ENCODE peak calls at places on chromosomes 6 and 20, in seven cellular contexts. H is tibial nerve, L is left ventricle myocardium inferior, J is WTC11, C is osteocyte, I is cardiac fibroblast, S is esophagus squamous epithelium. W is an unnamed sample.

GRCh38 chr20:19492937-19493336 is 265.1 kb upstream of the RIN2 start:
- DNase-seq in L (no peak), C (no peak), I (no peak), H (no peak), S (no peak), J (peak; percentile 18), W (no peak)

GRCh38 chr6:169240591-169241390 is 12.9 kb downstream of the THBS2 start:
- DNase-seq in C (peak; percentile 82), L (no peak), H (no peak), I (no peak), J (no peak), S (no peak), W (no peak)

GRCh38 chr6:134813146-134813545 is 136.8 kb downstream of the ALDH8A1 start:
- DNase-seq in H (no peak), L (no peak), S (no peak), J (no peak), C (no peak), I (peak; percentile 64), W (no peak)

GRCh38 chr20:43975096-43975768 is 60.6 kb downstream of the TOX2 start:
- DNase-seq in H (no peak), I (peak; percentile 60), J (no peak), S (no peak), L (no peak), C (no peak), W (no peak)

GRCh38 chr20:9535457-9535856 is 21.1 kb downstream of the LAMP5 start:
- DNase-seq in S (no peak), I (no peak), C (no peak), J (no peak), H (no peak), L (no peak), W (no peak)

GRCh38 chr6:156250593-156250992 is 526.6 kb upstream of the ARID1B start:
- DNase-seq in J (no peak), L (no peak), I (no peak), H (no peak), C (no peak), S (no peak), W (no peak)

GRCh38 chr20:32539063-32539816 is 45.9 kb downstream of the NOL4L start:
- DNase-seq in I (no peak), J (no peak), L (no peak), S (no peak), C (no peak), H (no peak), W (no peak)

GRCh38 chr6:42525132-42525531 is 38.7 kb upstream of the UBR2 start:
- DNase-seq in L (no peak), I (no peak), J (no peak), H (no peak), C (no peak), S (no peak), W (no peak)

GRCh38 chr6:41428995-41429417 is 93.6 kb downstream of the NCR2 start:
- DNase-seq in L (peak; percentile 44), I (peak; percentile 26), S (no peak), J (no peak), C (no peak), H (peak; percentile 54), W (no peak)

DNA sequence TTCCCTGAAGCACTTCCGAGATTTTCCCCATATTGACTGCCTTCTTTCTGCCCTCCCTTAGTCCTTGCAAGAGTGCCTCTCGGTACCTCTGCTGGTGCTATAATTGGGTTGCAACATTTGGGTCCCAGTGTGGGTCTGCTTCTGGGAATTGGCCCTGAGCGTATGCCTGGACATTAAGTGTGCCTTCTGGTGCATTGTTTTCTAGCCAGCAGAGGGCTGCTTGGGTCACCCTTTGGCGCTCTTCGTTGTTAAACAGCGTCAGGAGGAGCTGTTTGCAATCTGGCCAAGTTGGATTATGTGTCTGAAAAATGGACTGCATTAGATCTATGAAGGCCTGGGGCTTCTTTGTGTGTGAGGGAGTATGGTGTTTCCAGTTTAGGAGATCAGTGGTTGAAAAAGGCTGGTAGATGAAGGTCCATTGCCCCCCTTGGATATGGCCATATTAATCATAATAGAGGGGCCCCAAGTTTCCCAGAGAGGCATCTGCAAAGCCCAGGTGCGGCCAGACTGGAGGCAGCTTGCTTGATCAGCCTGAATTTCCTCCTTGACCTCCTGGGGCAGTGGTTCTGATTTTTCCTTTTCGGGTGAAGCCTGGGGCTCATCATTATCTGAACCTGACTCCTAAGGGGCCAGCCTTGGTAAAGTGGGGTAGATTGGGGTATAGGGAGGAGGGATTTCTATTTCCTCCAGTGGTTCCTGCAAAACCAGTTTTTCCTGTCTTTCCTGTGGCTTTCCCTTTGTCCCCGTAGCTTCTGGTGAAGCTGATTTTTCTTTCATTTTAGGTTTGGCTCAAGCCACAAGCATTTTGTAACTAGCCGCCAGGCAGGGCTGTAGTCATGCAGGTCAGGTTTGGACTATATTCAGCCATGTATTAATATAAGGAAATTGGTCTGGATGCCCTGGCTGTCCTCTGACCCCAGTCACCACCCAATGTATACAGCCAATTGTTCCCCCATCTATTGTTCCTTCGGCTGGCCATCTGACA is 85.4 kb upstream of the GPR6 start:
- DNase-seq in H (no peak), J (peak; percentile 20), I (no peak), L (no peak), S (no peak), C (no peak), W (no peak)
- TF ChIP-seq CTCF in H (no peak), J (no peak), I (no peak), L (no peak), S (peak; percentile 13), C (no peak), W (no peak)

GRCh38 chr6:143934867-143935266 is 70.6 kb downstream of the ZC2HC1B start:
- DNase-seq in I (no peak), J (no peak), C (no peak), H (no peak), L (no peak), S (no peak), W (no peak)
- TF ChIP-seq CTCF in I (no peak), J (no peak), C (no peak), H (no peak), L (no peak), S (no peak), W (no peak)

DNA sequence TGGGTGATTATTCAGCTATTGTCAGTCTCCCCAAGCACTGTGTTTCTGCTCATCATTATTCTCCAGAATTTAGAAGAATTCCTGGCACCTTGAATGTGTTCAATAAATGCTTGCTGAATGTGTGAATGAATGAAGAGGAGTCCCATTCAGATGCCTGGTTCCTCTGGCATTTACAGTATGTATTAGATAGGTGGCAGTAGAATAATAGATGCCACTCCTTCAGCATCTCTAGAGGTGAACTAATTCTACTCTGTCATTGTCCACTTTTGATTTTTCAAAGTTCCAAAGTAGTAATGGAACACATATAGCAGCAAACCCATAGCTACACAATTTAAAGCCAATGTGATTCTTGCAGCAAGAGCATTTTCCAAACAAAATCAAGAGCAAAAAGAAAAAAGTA is 118.9 kb upstream of the CEP162 start:
- DNase-seq in L (no peak), H (no peak), C (no peak), J (no peak), S (no peak), I (peak; percentile 6), W (no peak)
- TF ChIP-seq CTCF in L (no peak), H (no peak), C (peak; percentile 29), J (no peak), S (no peak), I (peak; percentile 20), W (no peak)

DNA sequence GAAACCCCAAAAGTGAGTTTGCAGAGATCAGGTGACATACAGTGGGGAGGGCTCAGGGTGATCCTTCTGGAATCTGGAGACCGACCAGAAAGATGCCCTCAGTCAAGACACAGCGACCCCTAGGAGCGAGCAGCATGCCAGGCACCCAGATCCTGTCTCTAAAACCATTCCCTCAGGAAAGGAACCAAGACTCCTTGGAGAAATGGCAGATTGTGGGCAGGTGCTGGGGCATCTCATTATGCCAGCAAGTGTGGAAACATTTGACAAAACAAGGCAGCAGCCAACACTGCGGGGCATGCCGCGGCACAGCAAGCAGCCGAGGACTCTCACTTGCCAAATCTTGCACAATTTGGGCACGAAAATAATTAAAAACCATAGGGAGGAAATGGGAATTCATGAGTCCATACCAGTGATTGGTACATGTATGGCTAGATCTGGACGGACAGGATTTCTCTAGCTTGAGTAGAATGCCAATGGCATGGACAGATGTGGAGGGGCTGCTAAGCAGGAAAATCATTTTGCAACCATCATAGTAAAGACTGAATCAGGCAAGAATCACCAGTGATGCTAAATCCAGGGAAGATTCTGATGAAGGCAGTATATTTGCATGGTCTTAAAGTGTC is 76.9 kb downstream of the GINS1 start:
- DNase-seq in L (no peak), J (no peak), I (no peak), H (no peak), S (no peak), C (no peak), W (no peak)
- TF ChIP-seq CTCF in L (no peak), J (no peak), I (no peak), H (no peak), S (peak; percentile 9), C (no peak), W (no peak)

GRCh38 chr20:41134362-41135186 is 2.8 kb upstream of the PLCG1 start:
- DNase-seq in J (no peak), I (no peak), L (no peak), S (no peak), C (no peak), H (no peak), W (no peak)
- TF ChIP-seq CTCF in J (no peak), I (no peak), L (no peak), S (no peak), C (no peak), H (no peak), W (no peak)

GRCh38 chr20:60092729-60093128 is 134.5 kb downstream of the CDH26 start:
- DNase-seq in L (no peak), J (no peak), C (no peak), H (no peak), I (no peak), S (no peak), W (no peak)
- TF ChIP-seq CTCF in L (no peak), J (no peak), C (no peak), H (no peak), I (no peak), S (no peak), W (no peak)

GRCh38 chr6:149646599-149646998 is 1.9 kb downstream of the KATNA1 start:
- DNase-seq in L (no peak), S (no peak), J (no peak), C (no peak), I (no peak), H (no peak), W (no peak)

GRCh38 chr6:149648148-149649145 is at the start of gene KATNA1:
- DNase-seq in L (peak; percentile 87), J (peak; percentile 93), H (peak; percentile 52), I (peak; percentile 76), C (peak; percentile 93), S (peak; percentile 34), W (peak; percentile 77)

GRCh38 chr6:149651056-149651455 is 2.5 kb upstream of the KATNA1 start:
- DNase-seq in S (no peak), L (no peak), I (no peak), J (no peak), H (no peak), C (no peak), W (no peak)
- TF ChIP-seq CTCF in S (no peak), L (no peak), I (no peak), J (no peak), H (no peak), C (no peak), W (no peak)

DNA sequence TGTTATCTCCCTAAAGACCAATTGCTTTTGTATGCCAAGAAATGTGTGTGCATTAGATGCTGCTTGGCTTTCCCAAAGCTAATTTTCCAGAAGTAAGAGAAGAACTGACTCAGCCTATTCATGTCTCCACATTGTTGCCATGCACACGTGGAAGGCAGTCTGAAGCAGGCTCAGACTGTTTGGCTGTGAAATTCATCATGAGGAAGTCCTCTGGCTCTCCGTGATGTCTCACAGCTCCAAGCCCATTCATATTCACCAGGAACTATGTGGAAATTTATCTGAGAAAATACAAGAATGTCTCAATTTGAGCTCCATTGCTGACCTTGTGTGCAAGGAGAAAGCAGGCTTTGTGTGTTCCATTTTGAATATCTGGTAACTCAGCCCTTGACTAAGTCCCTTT is 1022.2 kb upstream of the GJE1 start:
- DNase-seq in C (no peak), L (no peak), H (no peak), S (no peak), J (no peak), I (peak; percentile 61), W (no peak)
- TF ChIP-seq CTCF in C (no peak), L (no peak), H (no peak), S (no peak), J (no peak), I (no peak), W (no peak)